ENCODE peak calls at places on chromosome 19, in eight cellular contexts. R is GM23248, M is fibroblast of lung, K is H1, L is PC-3, T is K562, N is neuronal stem cell, D is kidney. U is an unnamed sample.

GRCh38 chr19:43594710-43595604 is 977 bp downstream of the IRGQ start:
- DNase-seq in R (peak; percentile 85), M (peak; percentile 60), K (no peak), L (peak; percentile 70), T (peak; percentile 52), N (peak; percentile 53), D (peak; percentile 89), U (peak; percentile 91)

GRCh38 chr19:11268783-11269267 is 6.5 kb upstream of the DOCK6 start:
- DNase-seq in R (peak; percentile 67), M (peak; percentile 79), K (no peak), L (peak; percentile 63), T (peak; percentile 43), N (no peak), D (peak; percentile 84), U (no peak)

GRCh38 chr19:30256510-30256850 is 115.7 kb upstream of the ZNF536 start:
- DNase-seq in R (no peak), M (no peak), K (no peak), L (no peak), T (no peak), N (no peak), D (no peak), U (no peak)

GRCh38 chr19:43667524-43668405 is 2.2 kb downstream of the PLAUR start:
- DNase-seq in R (no peak), M (no peak), K (no peak), L (no peak), T (peak; percentile 94), N (no peak), D (peak; percentile 77), U (no peak)

GRCh38 chr19:42344336-42344893 is 19.0 kb downstream of the MEGF8 start:
- DNase-seq in R (no peak), M (no peak), K (no peak), L (no peak), T (no peak), N (no peak), D (no peak), U (no peak)

GRCh38 chr19:38634757-38635482 is 12.5 kb upstream of the ACTN4 start:
- DNase-seq in R (peak; percentile 67), M (peak; percentile 64), K (no peak), L (peak; percentile 73), T (peak; percentile 76), N (peak; percentile 69), D (peak; percentile 85), U (peak; percentile 87)

GRCh38 chr19:11152318-11153062 is 3.1 kb downstream of the SPC24 start:
- DNase-seq in R (peak; percentile 90), M (peak; percentile 92), K (no peak), L (peak; percentile 82), T (no peak), N (no peak), D (peak; percentile 85), U (no peak)

GRCh38 chr19:13579388-13580060 is 73.2 kb upstream of the CACNA1A start:
- DNase-seq in R (peak; percentile 91), M (no peak), K (no peak), L (peak; percentile 32), T (peak; percentile 36), N (no peak), D (no peak), U (no peak)

GRCh38 chr19:34508540-34508939 is 27.0 kb downstream of the WTIP start:
- DNase-seq in R (no peak), M (no peak), K (no peak), L (no peak), T (peak; percentile 49), N (no peak), D (no peak), U (no peak)

GRCh38 chr19:31505596-31505910 is 156.3 kb upstream of the TSHZ3 start:
- DNase-seq in R (no peak), M (no peak), K (no peak), L (no peak), T (no peak), N (no peak), D (no peak), U (no peak)

GRCh38 chr19:41295506-41295905 is 14.5 kb upstream of the CCDC97 start:
- DNase-seq in R (no peak), M (no peak), K (no peak), L (no peak), T (no peak), N (no peak), D (no peak), U (no peak)

DNA sequence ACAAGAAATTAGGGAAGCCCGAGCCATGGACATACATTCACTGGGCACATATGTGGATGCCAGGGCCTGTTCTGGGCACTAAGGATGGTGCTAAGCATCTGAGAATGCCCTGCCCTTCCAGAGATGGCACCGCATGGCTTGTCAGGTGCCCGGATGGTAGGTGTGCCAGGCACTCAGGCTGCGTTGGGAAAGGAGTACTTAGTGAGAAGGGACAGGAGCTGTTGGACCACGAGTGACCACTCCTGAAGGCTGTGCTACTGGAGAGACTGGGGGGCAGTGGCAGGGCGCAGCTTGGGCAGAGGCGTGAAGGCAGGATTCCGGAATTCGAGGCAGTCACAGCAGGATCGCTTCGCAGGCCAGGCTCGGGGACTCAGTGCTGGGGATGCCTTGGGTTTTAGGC is 38.0 kb upstream of the EHD2 start:
- DNase-seq in R (no peak), M (no peak), K (no peak), L (no peak), T (no peak), N (no peak), D (no peak), U (no peak)
- H3K36me3 ChIP-seq in R (peaks cover 3% of the 10 kb centered on the region), M (peaks cover 12% of the 10 kb centered on the region), K (peaks cover 37% of the 10 kb centered on the region), L (no peaks in the 10 kb centered on the region), T (peaks cover 26% of the 10 kb centered on the region), N (peaks cover 38% of the 10 kb centered on the region), D (no peaks in the 10 kb centered on the region), U (no peaks in the 10 kb centered on the region)

GRCh38 chr19:49686503-49687088 is 2.8 kb upstream of the ADM5 start:
- DNase-seq in R (no peak), M (no peak), K (no peak), L (no peak), T (no peak), N (no peak), D (peak; percentile 66), U (no peak)

GRCh38 chr19:49689133-49690072 is at the start of gene ADM5:
- DNase-seq in R (peak; percentile 51), M (no peak), K (no peak), L (peak; percentile 83), T (no peak), N (no peak), D (no peak), U (no peak)

GRCh38 chr19:49688531-49689132 is 762 bp upstream of the ADM5 start:
- DNase-seq in R (no peak), M (no peak), K (no peak), L (no peak), T (no peak), N (no peak), D (no peak), U (no peak)

GRCh38 chr19:49687150-49687549 is 2.2 kb upstream of the ADM5 start:
- DNase-seq in R (no peak), M (no peak), K (no peak), L (no peak), T (no peak), N (no peak), D (no peak), U (no peak)

GRCh38 chr19:49687566-49688316 is 1.7 kb upstream of the ADM5 start:
- DNase-seq in R (no peak), M (no peak), K (no peak), L (peak; percentile 31), T (no peak), N (no peak), D (peak; percentile 76), U (no peak)
- H3K4me3 ChIP-seq in R (no peak overlapping the region), M (no peak overlapping the region), K (no peak overlapping the region), L (no peak overlapping the region), T (no peak overlapping the region), N (no peak overlapping the region), D (no peak overlapping the region), U (no peak overlapping the region)

GRCh38 chr19:45677351-45678230 is 9.6 kb downstream of the GIPR start:
- DNase-seq in R (peak; percentile 59), M (peak; percentile 63), K (peak; percentile 99), L (peak; percentile 92), T (peak; percentile 63), N (peak; percentile 88), D (peak; percentile 96), U (peak; percentile 85)

GRCh38 chr19:45682117-45682516 is 9.6 kb downstream of the SNRPD2 start:
- DNase-seq in R (no peak), M (no peak), K (no peak), L (no peak), T (no peak), N (no peak), D (no peak), U (no peak)

GRCh38 chr19:45682908-45683307 is 8.8 kb downstream of the SNRPD2 start:
- DNase-seq in R (no peak), M (no peak), K (no peak), L (no peak), T (no peak), N (no peak), D (no peak), U (no peak)

GRCh38 chr19:45676851-45677263 is 8.8 kb downstream of the GIPR start:
- DNase-seq in R (no peak), M (no peak), K (no peak), L (no peak), T (no peak), N (no peak), D (peak; percentile 82), U (no peak)

GRCh38 chr19:45681391-45682015 is 10.2 kb downstream of the SNRPD2 start:
- DNase-seq in R (peak; percentile 88), M (peak; percentile 62), K (no peak), L (peak; percentile 90), T (peak; percentile 82), N (peak; percentile 77), D (peak; percentile 94), U (peak; percentile 93)
- H3K9ac ChIP-seq in R (peak overlapping the region; percentile 65), M (no peak overlapping the region), K (no peak overlapping the region), L (peak overlapping the region; percentile 59), T (peak overlapping the region; percentile 84), N (no peak overlapping the region), D (peak overlapping the region; percentile 32), U (peak overlapping the region; percentile 57)

GRCh38 chr19:662207-662961 is 630 bp downstream of the RNF126 start:
- DNase-seq in R (peak; percentile 76), M (no peak), K (no peak), L (peak; percentile 38), T (peak; percentile 60), N (no peak), D (no peak), U (peak; percentile 89)

GRCh38 chr19:663682-664117 is 686 bp upstream of the RNF126 start:
- DNase-seq in R (no peak), M (no peak), K (no peak), L (no peak), T (no peak), N (no peak), D (peak; percentile 85), U (no peak)

GRCh38 chr19:664913-665443 is 2.0 kb upstream of the RNF126 start:
- DNase-seq in R (peak; percentile 79), M (peak; percentile 71), K (peak; percentile 66), L (peak; percentile 82), T (peak; percentile 73), N (peak; percentile 87), D (peak; percentile 86), U (peak; percentile 88)

GRCh38 chr19:661427-662196 is 1.4 kb downstream of the RNF126 start:
- DNase-seq in R (peak; percentile 68), M (no peak), K (no peak), L (no peak), T (no peak), N (no peak), D (no peak), U (peak; percentile 66)

GRCh38 chr19:662962-663681 is at the start of gene RNF126:
- DNase-seq in R (peak; percentile 97), M (peak; percentile 91), K (peak; percentile 53), L (peak; percentile 88), T (peak; percentile 93), N (peak; percentile 86), D (peak; percentile 97), U (peak; percentile 97)
- H3K36me3 ChIP-seq in R (no peaks in the 10 kb centered on the region), M (peaks cover 4% of the 10 kb centered on the region), K (no peaks in the 10 kb centered on the region), L (no peaks in the 10 kb centered on the region), T (peaks cover 35% of the 10 kb centered on the region), N (peaks cover 3% of the 10 kb centered on the region), D (no peaks in the 10 kb centered on the region), U (peaks cover 7% of the 10 kb centered on the region)